ENCODE peak calls at places on chromosomes 12 and 14, in six cellular contexts. N, Q, K, G, A and M are unnamed samples.

GRCh38 chr12:117334855-117335587 is 26.4 kb downstream of the NOS1 start:
- DNase-seq in Q (no peak), A (no peak), N (no peak), K (no peak), G (no peak), M (no peak)

GRCh38 chr12:107662431-107662830 is 23.2 kb upstream of the PWP1 start:
- DNase-seq in A (no peak), Q (no peak), G (no peak), N (no peak), K (no peak), M (no peak)

GRCh38 chr12:130137141-130138018 is 24.9 kb upstream of the FZD10 start:
- DNase-seq in N (no peak), A (no peak), Q (no peak), G (no peak), K (no peak), M (no peak)

GRCh38 chr12:63889236-63889635 is 44.7 kb downstream of the SRGAP1 start:
- DNase-seq in N (no peak), Q (no peak), K (no peak), G (no peak), A (no peak), M (no peak)

GRCh38 chr14:73467800-73468199 is 9.5 kb upstream of the NUMB start:
- DNase-seq in Q (no peak), K (no peak), A (no peak), N (no peak), G (no peak), M (no peak)

GRCh38 chr14:59438148-59438766 is 26.9 kb downstream of the GPR135 start:
- DNase-seq in K (no peak), A (no peak), G (no peak), Q (no peak), N (no peak), M (no peak)

GRCh38 chr14:24055971-24056799 is 4.4 kb downstream of the CARMIL3 start:
- DNase-seq in N (no peak), G (peak; percentile 11), K (no peak), A (peak; percentile 67), Q (no peak), M (no peak)

GRCh38 chr12:108786450-108786849 is 55.1 kb upstream of the CORO1C start:
- DNase-seq in A (no peak), K (no peak), N (no peak), G (no peak), Q (no peak), M (no peak)

GRCh38 chr12:10179871-10180270 is 1.0 kb downstream of the TMEM52B start:
- DNase-seq in N (no peak), K (no peak), G (no peak), A (no peak), Q (no peak), M (no peak)